ENCODE peak calls at places on chromosomes 16 and 17, in six cellular contexts. B is neural progenitor cell, T is tibial artery, Q is epithelial cell of esophagus, C is WERI-Rb-1, S is OCI-LY7. R is an unnamed sample.

GRCh38 chr17:2263183-2263954 is 40.2 kb downstream of the SMG6 start:
- DNase-seq in B (no peak), T (no peak), Q (no peak), C (no peak), S (no peak), R (no peak)

GRCh38 chr17:64039106-64039400 is 18.6 kb upstream of the ICAM2 start:
- DNase-seq in B (no peak), T (no peak), Q (no peak), C (no peak), S (no peak), R (no peak)

GRCh38 chr17:72417627-72418026 is 296.8 kb downstream of the SOX9 start:
- DNase-seq in B (no peak), T (no peak), Q (no peak), C (no peak), S (no peak), R (no peak)

GRCh38 chr16:83830091-83830768 is 22.5 kb downstream of the HSBP1 start:
- DNase-seq in B (no peak), T (no peak), Q (no peak), C (no peak), S (no peak), R (no peak)

GRCh38 chr17:82126479-82127314 is 28.7 kb upstream of the FASN start:
- DNase-seq in B (no peak), T (no peak), Q (no peak), C (no peak), S (peak), R (no peak)

GRCh38 chr17:36850794-36851193 is 86.5 kb upstream of the LHX1 start:
- DNase-seq in B (no peak), T (no peak), Q (peak), C (no peak), S (no peak), R (no peak)

GRCh38 chr17:60729854-60730253 is 52.2 kb downstream of the BCAS3 start:
- DNase-seq in B (no peak), T (no peak), Q (peak), C (no peak), S (no peak), R (no peak)

GRCh38 chr16:21684199-21684598 is 20.4 kb downstream of the OTOA start:
- DNase-seq in B (peak), T (no peak), Q (no peak), C (peak), S (peak), R (no peak)

GRCh38 chr17:48376926-48377325 is 53.1 kb downstream of the SKAP1 start:
- DNase-seq in B (no peak), T (no peak), Q (no peak), C (no peak), S (no peak), R (no peak)

GRCh38 chr16:27547134-27547533 is 2.6 kb downstream of the GTF3C1 start:
- DNase-seq in B (no peak), T (no peak), Q (peak), C (no peak), S (no peak), R (no peak)

GRCh38 chr16:17519556-17519955 is 48.8 kb upstream of the XYLT1 start:
- DNase-seq in B (no peak), T (no peak), Q (no peak), C (no peak), S (no peak), R (no peak)

GRCh38 chr16:22161999-22162657 is at the start of gene SDR42E2:
- DNase-seq in B (peak), T (no peak), Q (peak), C (no peak), S (no peak), R (no peak)

GRCh38 chr16:31706318-31706717 is 167.3 kb upstream of the ZNF267 start:
- DNase-seq in B (no peak), T (no peak), Q (no peak), C (no peak), S (no peak), R (no peak)

GRCh38 chr17:40417258-40417608 is 463 bp downstream of the TOP2A start:
- DNase-seq in B (peak), T (no peak), Q (peak), C (peak), S (peak), R (no peak)

GRCh38 chr16:65884018-65884417 is 482.5 kb upstream of the CDH5 start:
- DNase-seq in B (no peak), T (no peak), Q (peak), C (no peak), S (no peak), R (no peak)

GRCh38 chr17:81858170-81858966 is 2.0 kb downstream of the P4HB start:
- DNase-seq in B (no peak), T (no peak), Q (no peak), C (no peak), S (no peak), R (no peak)

GRCh38 chr16:53433930-53434435 is 288 bp upstream of the RBL2 start:
- DNase-seq in B (no peak), T (no peak), Q (peak), C (no peak), S (peak), R (no peak)

GRCh38 chr17:59962739-59963318 is 1.7 kb downstream of the RNFT1 start:
- DNase-seq in B (no peak), T (no peak), Q (no peak), C (no peak), S (no peak), R (no peak)

GRCh38 chr17:71460943-71461342 is 659.9 kb upstream of the SOX9 start:
- DNase-seq in B (peak), T (no peak), Q (peak), C (peak), S (peak), R (no peak)

GRCh38 chr16:15785386-15786059 is 71.3 kb downstream of the MYH11 start:
- DNase-seq in B (no peak), T (no peak), Q (peak), C (no peak), S (no peak), R (no peak)

GRCh38 chr16:15780805-15781204 is 76.0 kb downstream of the MYH11 start:
- DNase-seq in B (no peak), T (no peak), Q (no peak), C (no peak), S (no peak), R (no peak)

GRCh38 chr16:15783985-15784384 is 72.8 kb downstream of the MYH11 start:
- DNase-seq in B (no peak), T (no peak), Q (no peak), C (no peak), S (no peak), R (no peak)

GRCh38 chr16:15781650-15782049 is 75.2 kb downstream of the MYH11 start:
- DNase-seq in B (no peak), T (no peak), Q (no peak), C (no peak), S (no peak), R (no peak)

GRCh38 chr16:15782573-15783365 is 74.1 kb downstream of the MYH11 start:
- DNase-seq in B (peak), T (no peak), Q (no peak), C (peak), S (no peak), R (no peak)
- TF ChIP-seq CTCF in B (peak), T (no peak), Q (no peak), C (peak), S (no peak), R (peak)

GRCh38 chr17:18166894-18167293 is 16.7 kb upstream of the ALKBH5 start:
- DNase-seq in B (no peak), T (no peak), Q (no peak), C (no peak), S (peak), R (no peak)
- TF ChIP-seq CTCF in B (peak), T (no peak), Q (peak), C (peak), S (peak), R (peak)

GRCh38 chr17:74543406-74543805 is 2.5 kb downstream of the CD300C start:
- DNase-seq in B (no peak), T (no peak), Q (no peak), C (no peak), S (no peak), R (no peak)
- TF ChIP-seq CTCF in B (no peak), T (no peak), Q (no peak), C (no peak), S (no peak), R (no peak)

GRCh38 chr17:29170682-29171081 is 9.5 kb downstream of the MYO18A start:
- DNase-seq in B (no peak), T (no peak), Q (no peak), C (no peak), S (no peak), R (no peak)
- TF ChIP-seq CTCF in B (no peak), T (no peak), Q (no peak), C (no peak), S (no peak), R (no peak)

R was measured in type B pancreatic cell.